ENCODE peak calls at places on chromosomes 6 and 20, in six cellular contexts. I, B, C, D, S and E are unnamed samples.

GRCh38 chr6:72328775-72329174 is 293.1 kb upstream of the KCNQ5 start:
- DNase-seq in I (no peak), B (no peak), C (no peak), D (peak), S (peak), E (peak)

GRCh38 chr6:129073651-129074419 is 190.9 kb downstream of the LAMA2 start:
- DNase-seq in I (no peak), B (no peak), C (no peak), D (no peak), S (no peak), E (peak)

GRCh38 chr6:84967389-84967788 is 203.0 kb upstream of the TBX18 start:
- DNase-seq in I (peak), B (peak), C (no peak), D (peak), S (peak), E (peak)

GRCh38 chr6:145012039-145012662 is 723.2 kb downstream of the EPM2A start:
- DNase-seq in I (no peak), B (no peak), C (no peak), D (peak), S (peak), E (peak)

GRCh38 chr20:22729180-22729579 is 144.8 kb upstream of the FOXA2 start:
- DNase-seq in I (no peak), B (peak), C (no peak), D (peak), S (no peak), E (no peak)

GRCh38 chr20:14498809-14499208 is 161.4 kb upstream of the FLRT3 start:
- DNase-seq in I (peak), B (no peak), C (no peak), D (no peak), S (no peak), E (no peak)

GRCh38 chr6:138824482-138825134 is 28.7 kb downstream of the ECT2L start:
- DNase-seq in I (no peak), B (no peak), C (no peak), D (peak), S (peak), E (no peak)

GRCh38 chr20:14889503-14890125 is 552.2 kb upstream of the FLRT3 start:
- DNase-seq in I (no peak), B (no peak), C (no peak), D (no peak), S (no peak), E (no peak)

GRCh38 chr6:165458134-165458533 is 148.7 kb upstream of the C6orf118 start:
- DNase-seq in I (no peak), B (no peak), C (no peak), D (no peak), S (no peak), E (no peak)

GRCh38 chr6:23584134-23584763 is 541.8 kb upstream of the NRSN1 start:
- DNase-seq in I (no peak), B (no peak), C (peak), D (peak), S (no peak), E (no peak)

GRCh38 chr6:583639-584038 is 73.3 kb downstream of the HUS1B start:
- DNase-seq in I (no peak), B (no peak), C (no peak), D (no peak), S (no peak), E (no peak)

GRCh38 chr6:133635447-133635846 is 253.5 kb upstream of the TCF21 start:
- DNase-seq in I (no peak), B (no peak), C (no peak), D (no peak), S (peak), E (no peak)

GRCh38 chr20:49888341-49889244 is 26.7 kb downstream of the SPATA2 start:
- DNase-seq in I (peak), B (peak), C (no peak), D (peak), S (peak), E (peak)

GRCh38 chr20:25573288-25574251 is 11.8 kb downstream of the NINL start:
- DNase-seq in I (no peak), B (no peak), C (no peak), D (peak), S (no peak), E (peak)

GRCh38 chr6:45445749-45446454 is 68.2 kb upstream of the SUPT3H start:
- DNase-seq in I (peak), B (peak), C (peak), D (peak), S (peak), E (peak)

GRCh38 chr6:1404066-1404712 is 14.8 kb downstream of the FOXF2 start:
- DNase-seq in I (no peak), B (no peak), C (no peak), D (peak), S (no peak), E (peak)

GRCh38 chr6:28615616-28615954 is 89.9 kb downstream of the GPX5 start:
- DNase-seq in I (no peak), B (no peak), C (no peak), D (no peak), S (no peak), E (no peak)

GRCh38 chr20:32585011-32585518 is at the start of gene NOL4L:
- DNase-seq in I (peak), B (peak), C (no peak), D (peak), S (no peak), E (no peak)

GRCh38 chr20:32581839-32582658 is 3.1 kb downstream of the NOL4L start:
- DNase-seq in I (peak), B (no peak), C (no peak), D (no peak), S (no peak), E (no peak)

GRCh38 chr20:32583581-32584045 is 1.5 kb downstream of the NOL4L start:
- DNase-seq in I (peak), B (no peak), C (no peak), D (no peak), S (no peak), E (no peak)

GRCh38 chr20:32580970-32581838 is 3.9 kb downstream of the NOL4L start:
- DNase-seq in I (peak), B (no peak), C (no peak), D (no peak), S (no peak), E (no peak)

GRCh38 chr20:32582659-32583580 is 2.2 kb downstream of the NOL4L start:
- DNase-seq in I (peak), B (no peak), C (no peak), D (no peak), S (no peak), E (no peak)
- H3K4me3 ChIP-seq in I (peak), B (peak), C (no peak), D (no peak), S (peak), E (peak)

DNA sequence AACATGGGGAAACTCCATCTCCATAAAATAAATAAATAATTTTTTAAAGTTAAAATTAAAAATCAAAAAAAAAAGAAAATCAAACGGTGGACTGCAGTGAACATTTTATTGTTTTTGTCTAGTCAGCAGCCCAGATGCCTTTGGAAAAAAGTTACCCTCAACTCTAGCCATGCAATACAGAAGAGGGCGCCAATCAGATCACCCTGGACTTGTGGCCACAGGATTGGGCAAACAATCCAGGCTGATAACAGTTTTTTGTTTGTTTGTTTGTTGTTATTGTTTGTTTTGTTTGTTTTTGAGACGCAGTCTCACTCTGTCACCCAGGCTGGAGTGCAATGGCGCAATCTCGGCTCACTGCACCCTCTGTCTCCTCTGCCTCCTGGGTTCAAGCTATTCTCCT is 30.5 kb upstream of the NELFCD start:
- DNase-seq in I (no peak), B (no peak), C (no peak), D (no peak), S (no peak), E (no peak)
- TF ChIP-seq CTCF in I (peak), B (no peak), C (no peak), D (no peak), S (peak), E (no peak)

DNA sequence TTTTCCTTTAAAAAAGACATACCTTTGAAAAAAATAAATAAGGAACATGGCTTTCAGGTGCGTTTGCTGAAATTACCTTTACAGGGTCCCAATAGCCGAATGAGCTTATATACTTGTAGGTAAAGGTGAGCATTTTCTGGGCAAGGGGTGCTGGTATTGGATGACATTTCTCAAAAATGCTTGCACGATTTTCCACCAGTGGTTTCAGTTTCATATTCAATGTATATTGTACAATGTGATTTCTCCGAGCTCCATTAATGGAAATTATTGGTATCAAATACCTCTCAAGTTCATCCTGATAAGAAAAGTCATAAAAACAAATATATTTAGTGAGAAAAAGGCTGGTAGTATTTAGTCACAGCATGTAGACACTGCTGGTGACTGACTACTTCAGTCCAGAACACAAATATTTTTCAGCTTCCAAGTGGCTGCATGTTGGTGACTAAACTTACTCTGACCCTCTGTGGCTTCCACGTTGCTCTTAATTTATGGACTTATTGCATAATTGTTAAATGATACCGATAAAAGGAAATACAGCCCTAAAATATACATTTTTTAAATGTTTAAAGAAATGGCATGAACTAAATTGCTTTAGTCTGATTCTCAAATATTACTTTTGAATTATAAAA is 32.9 kb upstream of the ZBTB24 start:
- DNase-seq in I (no peak), B (no peak), C (no peak), D (peak), S (peak), E (no peak)
- H3K4me3 ChIP-seq in I (no peak), B (no peak), C (no peak), D (no peak), S (no peak), E (no peak)

GRCh38 chr20:63378626-63379025 is 17.5 kb upstream of the CHRNA4 start:
- DNase-seq in I (peak), B (no peak), C (no peak), D (no peak), S (no peak), E (no peak)
- TF ChIP-seq CTCF in I (peak), B (no peak), C (no peak), D (no peak), S (no peak), E (no peak)

GRCh38 chr6:33206864-33207568 is 1.3 kb upstream of the RING1 start:
- DNase-seq in I (peak), B (no peak), C (no peak), D (no peak), S (peak), E (peak)

GRCh38 chr6:33204415-33205171 is at the start of gene HSD17B8:
- DNase-seq in I (peak), B (peak), C (peak), D (peak), S (peak), E (peak)

GRCh38 chr6:33205172-33206026 is 944 bp downstream of the HSD17B8 start:
- DNase-seq in I (peak), B (peak), C (no peak), D (peak), S (peak), E (peak)

GRCh38 chr6:33207569-33208088 is 671 bp upstream of the RING1 start:
- DNase-seq in I (peak), B (no peak), C (no peak), D (peak), S (peak), E (peak)

GRCh38 chr6:33206027-33206863 is 1.8 kb downstream of the HSD17B8 start:
- DNase-seq in I (no peak), B (no peak), C (no peak), D (no peak), S (peak), E (no peak)
- H3K4me3 ChIP-seq in I (peak), B (no peak), C (no peak), D (no peak), S (no peak), E (no peak)

GRCh38 chr20:584375-585301 is 25.5 kb downstream of the TCF15 start:
- DNase-seq in I (peak), B (peak), C (no peak), D (peak), S (peak), E (no peak)

GRCh38 chr20:592506-592905 is 17.6 kb downstream of the TCF15 start:
- DNase-seq in I (no peak), B (no peak), C (no peak), D (no peak), S (no peak), E (no peak)

GRCh38 chr20:588476-588875 is 21.6 kb downstream of the TCF15 start:
- DNase-seq in I (no peak), B (no peak), C (no peak), D (no peak), S (no peak), E (no peak)

GRCh38 chr20:591941-592340 is 18.2 kb downstream of the TCF15 start:
- DNase-seq in I (no peak), B (no peak), C (no peak), D (no peak), S (no peak), E (no peak)

DNA sequence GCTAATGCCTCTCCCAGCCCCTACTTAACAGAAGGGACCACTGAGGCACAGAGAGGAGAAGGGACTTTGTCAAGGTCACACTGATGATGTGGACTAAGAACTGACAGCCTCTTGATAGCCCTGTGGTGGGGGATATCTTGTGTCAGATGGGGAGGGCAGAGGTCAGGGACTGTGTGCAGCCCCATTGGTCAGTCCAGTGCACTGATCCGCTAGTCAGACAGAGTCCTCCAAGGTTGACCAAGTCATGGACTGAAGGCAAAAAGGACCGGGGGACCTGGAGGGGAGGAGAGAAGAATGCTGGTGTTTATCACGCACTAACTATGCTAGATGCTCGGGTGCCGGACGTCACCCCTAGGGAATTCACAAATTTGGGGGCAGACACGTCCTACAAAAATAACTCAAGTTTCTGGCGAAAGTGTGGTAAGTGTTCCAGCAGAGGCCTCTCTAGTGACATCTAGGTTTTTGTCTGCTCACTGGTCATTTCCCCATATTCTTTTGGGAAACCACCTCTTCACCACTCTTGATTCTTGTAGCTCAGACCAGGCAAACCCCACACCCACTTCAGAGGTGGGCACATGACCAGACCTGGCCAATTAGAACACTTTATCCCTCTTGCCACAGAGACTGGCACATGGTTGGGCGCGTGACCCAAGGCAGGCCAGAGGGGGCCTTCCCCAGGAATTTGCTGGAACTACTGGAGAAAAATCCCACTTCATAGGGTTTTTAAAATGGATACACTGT is 21.0 kb downstream of the TCF15 start:
- DNase-seq in I (peak), B (peak), C (no peak), D (no peak), S (no peak), E (no peak)
- TF ChIP-seq CTCF in I (no peak), B (no peak), C (no peak), D (no peak), S (no peak), E (no peak)